ENCODE peak calls at places on chromosomes 12 and 14, in ten cellular contexts. B is HepG2, E is heart right ventricle, Q is HCT116, X is GM23338, Y is lower leg skin, F is SK-N-SH, H is NB4, R is astrocyte of the cerebellum, Z is K562. L is an unnamed sample.

GRCh38 chr14:78674820-78675219 is 504.6 kb downstream of the NRXN3 start:
- DNase-seq in X (no peak), E (no peak), F (no peak), Q (no peak), Y (no peak), B (no peak), H (no peak), Z (no peak), R (no peak), L (no peak)

GRCh38 chr12:121222847-121223246 is 12.9 kb downstream of the P2RX4 start:
- DNase-seq in B (no peak), Q (no peak), Z (no peak), R (no peak), F (no peak), H (no peak), E (no peak), X (no peak), Y (no peak), L (no peak)

GRCh38 chr12:64446295-64446694 is 5.6 kb upstream of the TBK1 start:
- DNase-seq in H (no peak), Q (no peak), E (no peak), Y (no peak), B (no peak), F (no peak), R (no peak), X (no peak), Z (no peak), L (no peak)

GRCh38 chr12:42481368-42481767 is 108.2 kb downstream of the PRICKLE1 start:
- DNase-seq in Y (no peak), Q (no peak), F (no peak), R (no peak), X (peak; percentile 73), H (no peak), B (no peak), Z (no peak), E (no peak), L (no peak)

GRCh38 chr12:84638811-84639368 is 273.7 kb downstream of the SLC6A15 start:
- DNase-seq in Z (no peak), B (no peak), R (no peak), F (no peak), H (no peak), Q (no peak), E (no peak), Y (no peak), X (no peak), L (no peak)

GRCh38 chr12:47021298-47021697 is 58.1 kb upstream of the PCED1B start:
- DNase-seq in X (peak; percentile 73), Y (no peak), B (peak; percentile 46), R (peak; percentile 78), H (peak; percentile 65), F (peak; percentile 17), Q (peak; percentile 90), Z (peak; percentile 30), E (peak; percentile 21), L (no peak)

GRCh38 chr14:74638970-74639369 is 26.9 kb upstream of the LTBP2 start:
- DNase-seq in E (no peak), B (no peak), F (no peak), R (no peak), X (no peak), Q (no peak), H (no peak), Y (no peak), Z (no peak), L (no peak)

GRCh38 chr12:52022841-52023181 is 16.1 kb downstream of the TAMALIN start:
- DNase-seq in R (no peak), H (no peak), Z (peak; percentile 72), F (peak; percentile 74), B (peak; percentile 36), Q (no peak), X (peak; percentile 67), E (no peak), Y (no peak), L (no peak)

GRCh38 chr12:79344855-79345840 is 345.6 kb downstream of the PAWR start:
- DNase-seq in Q (peak; percentile 58), F (peak; percentile 42), X (peak; percentile 85), Y (no peak), E (peak; percentile 9), B (peak; percentile 59), H (peak; percentile 49), R (peak; percentile 3), Z (peak; percentile 11), L (no peak)

GRCh38 chr12:121647-122046 is 55.1 kb downstream of the IQSEC3 start:
- DNase-seq in Q (no peak), B (no peak), R (no peak), X (no peak), E (no peak), H (no peak), Y (no peak), F (no peak), Z (no peak), L (no peak)

GRCh38 chr12:108854453-108855283 is 2.7 kb downstream of the SSH1 start:
- DNase-seq in F (no peak), B (no peak), Z (no peak), H (no peak), R (peak; percentile 91), X (no peak), Q (peak; percentile 98), E (peak; percentile 54), Y (no peak), L (peak; percentile 96)

GRCh38 chr14:100554082-100554677 is 33.0 kb downstream of the BEGAIN start:
- DNase-seq in E (peak; percentile 43), R (no peak), H (peak; percentile 70), F (no peak), Y (peak; percentile 48), X (no peak), Z (peak; percentile 78), B (no peak), Q (no peak), L (no peak)

GRCh38 chr14:61454545-61454944 is 133.2 kb downstream of the PRKCH start:
- DNase-seq in Z (no peak), Q (no peak), R (no peak), Y (no peak), F (no peak), B (no peak), E (peak; percentile 75), X (no peak), H (no peak), L (no peak)

GRCh38 chr12:10140001-10140400 is 10.0 kb upstream of the CLEC7A start:
- DNase-seq in Z (no peak), F (peak; percentile 10), H (peak; percentile 79), B (peak; percentile 35), Y (no peak), R (peak; percentile 58), E (peak; percentile 43), X (peak; percentile 69), Q (peak; percentile 44), L (no peak)

GRCh38 chr14:26128931-26129674 is 468.7 kb downstream of the NOVA1 start:
- DNase-seq in B (no peak), H (no peak), Z (no peak), X (no peak), F (no peak), R (peak; percentile 62), Y (no peak), E (no peak), Q (no peak), L (no peak)

GRCh38 chr12:124466200-124467128 is 100.9 kb downstream of the NCOR2 start:
- DNase-seq in Q (no peak), Z (no peak), E (peak; percentile 65), Y (no peak), B (no peak), X (no peak), R (no peak), F (no peak), H (peak; percentile 100), L (no peak)
- H3K4me3 ChIP-seq in Q (no peak overlapping the region), Z (no peak overlapping the region), E (no peak overlapping the region), Y (no peak overlapping the region), B (no peak overlapping the region), X (no peak overlapping the region), R (no peak overlapping the region), F (no peak overlapping the region), H (peak overlapping the region; percentile 12), L (no peak overlapping the region)

DNA sequence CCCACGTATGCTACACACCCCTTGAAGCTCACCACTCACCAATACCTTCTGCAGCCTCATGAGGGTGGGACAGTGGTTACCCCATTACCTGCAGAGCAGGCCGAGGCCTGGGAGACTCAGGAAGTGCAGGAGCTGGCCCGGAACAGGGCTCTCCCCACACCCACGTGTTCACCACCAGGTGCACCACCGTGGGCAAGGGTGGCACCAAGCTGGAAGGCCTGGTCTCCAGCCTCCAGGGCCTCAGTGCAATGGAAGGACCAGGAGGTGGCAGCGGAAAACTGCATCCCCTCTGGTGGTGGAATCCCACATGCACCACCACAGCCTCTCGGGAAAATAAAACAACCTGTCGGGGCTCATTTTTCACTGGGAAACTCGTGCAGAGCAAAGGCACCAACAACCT is 36.4 kb downstream of the ITPK1 start:
- DNase-seq in E (no peak), F (no peak), Z (no peak), Y (no peak), R (no peak), B (no peak), H (no peak), X (no peak), Q (no peak), L (no peak)
- TF ChIP-seq CTCF in E (no peak), F (no peak), Z (no peak), Y (no peak), R (no peak), B (no peak), H (no peak), X (peak; percentile 34), Q (peak; percentile 17), L (no peak)

GRCh38 chr12:102064476-102064875 is 2.7 kb upstream of the WASHC3 start:
- DNase-seq in X (no peak), Y (no peak), B (no peak), E (no peak), F (no peak), Q (no peak), Z (no peak), R (no peak), H (no peak), L (no peak)

GRCh38 chr12:102061096-102061555 is 665 bp downstream of the WASHC3 start:
- DNase-seq in E (no peak), Z (no peak), R (no peak), Y (no peak), X (no peak), F (no peak), Q (no peak), B (peak; percentile 12), H (peak; percentile 30), L (no peak)

GRCh38 chr12:102063066-102063465 is 1.3 kb upstream of the WASHC3 start:
- DNase-seq in E (no peak), Y (no peak), Z (no peak), H (peak; percentile 48), X (peak; percentile 42), F (no peak), Q (peak; percentile 47), R (no peak), B (peak; percentile 35), L (no peak)

GRCh38 chr12:102061556-102062418 is at the start of gene WASHC3:
- DNase-seq in E (peak; percentile 96), F (peak; percentile 84), H (peak; percentile 97), R (peak; percentile 80), Q (peak; percentile 82), X (peak; percentile 98), Y (peak; percentile 96), Z (peak; percentile 90), B (peak; percentile 90), L (peak; percentile 39)

GRCh38 chr12:102062419-102062806 is 622 bp upstream of the WASHC3 start:
- DNase-seq in X (no peak), Z (no peak), F (no peak), Y (no peak), Q (no peak), E (no peak), H (no peak), R (no peak), B (no peak), L (no peak)
- H3K4me3 ChIP-seq in X (peak overlapping the region; percentile 68), Z (peak overlapping the region; percentile 71), F (peak overlapping the region; percentile 90), Y (no peak overlapping the region), Q (peak overlapping the region; percentile 82), E (peak overlapping the region; percentile 96), H (peak overlapping the region; percentile 12), R (peak overlapping the region; percentile 87), B (peak overlapping the region; percentile 92), L (peak overlapping the region; percentile 96)

GRCh38 chr14:94636744-94637412 is 24.7 kb downstream of the SERPINA3 start:
- DNase-seq in E (no peak), Y (no peak), X (peak; percentile 18), B (peak; percentile 80), H (peak; percentile 19), Q (peak; percentile 19), Z (no peak), F (no peak), R (no peak), L (no peak)
- TF ChIP-seq CTCF in E (no peak), Y (no peak), X (peak; percentile 59), B (peak; percentile 84), H (no peak), Q (peak; percentile 40), Z (peak; percentile 43), F (no peak), R (peak; percentile 7), L (peak; percentile 38)

L was measured in epithelial cell of proximal tubule.